ENCODE peak calls at places on chromosomes 5 and 9, in five cellular contexts. D, R, I, T and N are unnamed samples.

GRCh38 chr5:65919773-65920172 is 6.6 kb upstream of the ERBIN start:
- DNase-seq in T (no peak), D (no peak), R (no peak), I (no peak), N (no peak)

GRCh38 chr5:11719888-11720481 is 184.3 kb downstream of the CTNND2 start:
- DNase-seq in D (peak; percentile 75), R (peak; percentile 4), T (peak; percentile 14), I (peak; percentile 47), N (peak; percentile 40)

GRCh38 chr5:119453045-119453383 is 717 bp downstream of the HSD17B4 start:
- DNase-seq in I (peak; percentile 19), D (peak; percentile 25), T (no peak), R (peak; percentile 12), N (no peak)

GRCh38 chr5:96332535-96333396 is 100.3 kb downstream of the PCSK1 start:
- DNase-seq in R (no peak), T (no peak), I (no peak), D (no peak), N (no peak)

GRCh38 chr5:128038641-128039040 is 44.9 kb upstream of the SLC12A2 start:
- DNase-seq in D (peak; percentile 75), R (peak; percentile 33), T (peak; percentile 58), I (no peak), N (no peak)

GRCh38 chr9:84397822-84398221 is 57.3 kb upstream of the SLC28A3 start:
- DNase-seq in T (no peak), R (peak; percentile 53), D (no peak), I (no peak), N (no peak)

GRCh38 chr9:126705767-126706697 is 92.3 kb downstream of the LMX1B start:
- DNase-seq in I (no peak), T (peak; percentile 30), R (peak; percentile 35), D (peak; percentile 62), N (peak; percentile 11)

GRCh38 chr9:130138791-130139190 is 33.4 kb upstream of the NCS1 start:
- DNase-seq in I (no peak), D (peak; percentile 69), R (peak; percentile 92), T (no peak), N (peak; percentile 24)

GRCh38 chr5:132473608-132474007 is 17.0 kb downstream of the IRF1 start:
- DNase-seq in R (no peak), I (no peak), D (no peak), T (no peak), N (no peak)

GRCh38 chr5:43616535-43616934 is 13.6 kb downstream of the NNT start:
- DNase-seq in I (no peak), R (peak; percentile 11), D (no peak), T (no peak), N (no peak)